ENCODE peak calls at places on chromosomes 12 and 14, in five cellular contexts. O is HCT116, V is uterus, L is brain microvascular endothelial cell, M is right cardiac atrium. N is an unnamed sample.

GRCh38 chr14:65101631-65102440 is 481 bp downstream of the MAX start:
- DNase-seq in O (no peak), V (no peak), L (no peak), M (peak), N (no peak)

GRCh38 chr14:23076785-23077408 is 18.0 kb downstream of the ACIN1 start:
- DNase-seq in O (no peak), V (no peak), L (no peak), M (no peak), N (no peak)

GRCh38 chr12:124686001-124686884 is 118.8 kb upstream of the NCOR2 start:
- DNase-seq in O (no peak), V (peak), L (peak), M (no peak), N (no peak)

GRCh38 chr14:57866199-57866755 is 385 bp upstream of the SLC35F4 start:
- DNase-seq in O (no peak), V (no peak), L (no peak), M (no peak), N (no peak)

GRCh38 chr12:114480309-114481199 is 74.6 kb upstream of the TBX5 start:
- DNase-seq in O (no peak), V (no peak), L (no peak), M (no peak), N (peak)

GRCh38 chr12:45828402-45828801 is 98.9 kb downstream of the ARID2 start:
- DNase-seq in O (no peak), V (no peak), L (no peak), M (no peak), N (no peak)

GRCh38 chr12:106226884-106227640 is 20.8 kb downstream of the CKAP4 start:
- DNase-seq in O (peak), V (peak), L (peak), M (no peak), N (no peak)

GRCh38 chr14:90795744-90796143 is 20.5 kb downstream of the TTC7B start:
- DNase-seq in O (peak), V (no peak), L (peak), M (no peak), N (peak)

GRCh38 chr12:52331833-52332232 is 10.6 kb upstream of the KRT83 start:
- DNase-seq in O (no peak), V (no peak), L (no peak), M (no peak), N (no peak)

GRCh38 chr12:96850676-96851075 is 56.4 kb upstream of the NEDD1 start:
- DNase-seq in O (no peak), V (no peak), L (no peak), M (no peak), N (no peak)

GRCh38 chr12:100234591-100235304 is 32.1 kb downstream of the DEPDC4 start:
- DNase-seq in O (peak), V (no peak), L (peak), M (no peak), N (no peak)

GRCh38 chr12:42326466-42327226 is 679 bp downstream of the PPHLN1 start:
- DNase-seq in O (no peak), V (no peak), L (peak), M (no peak), N (no peak)

GRCh38 chr14:49918709-49919108 is 25.8 kb downstream of the ARF6 start:
- DNase-seq in O (no peak), V (no peak), L (no peak), M (no peak), N (no peak)

GRCh38 chr14:76465651-76466050 is 89.7 kb downstream of the ESRRB start:
- DNase-seq in O (no peak), V (no peak), L (no peak), M (no peak), N (no peak)

GRCh38 chr12:67792185-67792584 is 143.6 kb downstream of the DYRK2 start:
- DNase-seq in O (no peak), V (no peak), L (no peak), M (no peak), N (no peak)

GRCh38 chr12:46387697-46388096 is 15.1 kb upstream of the SLC38A2 start:
- DNase-seq in O (no peak), V (no peak), L (no peak), M (no peak), N (no peak)

GRCh38 chr12:63826002-63826585 is 18.4 kb upstream of the SRGAP1 start:
- DNase-seq in O (peak), V (no peak), L (peak), M (no peak), N (no peak)

GRCh38 chr14:90168425-90169105 is 87.8 kb upstream of the PSMC1 start:
- DNase-seq in O (no peak), V (no peak), L (peak), M (no peak), N (no peak)

GRCh38 chr12:124027753-124028559 is 54.9 kb downstream of the ZNF664 start:
- DNase-seq in O (no peak), V (no peak), L (no peak), M (no peak), N (no peak)

GRCh38 chr14:23091294-23092225 is 3.4 kb downstream of the ACIN1 start:
- DNase-seq in O (no peak), V (no peak), L (no peak), M (no peak), N (no peak)

GRCh38 chr14:105474478-105475268 is at the start of gene CRIP2:
- DNase-seq in O (no peak), V (no peak), L (no peak), M (peak), N (no peak)

GRCh38 chr12:19299765-19300164 is 139.5 kb upstream of the AEBP2 start:
- DNase-seq in O (peak), V (no peak), L (peak), M (no peak), N (no peak)

GRCh38 chr12:51879102-51879501 is 8.8 kb upstream of the ANKRD33 start:
- DNase-seq in O (no peak), V (no peak), L (no peak), M (no peak), N (no peak)

GRCh38 chr14:102777711-102778615 is 714 bp downstream of the TRAF3 start:
- DNase-seq in O (no peak), V (no peak), L (peak), M (no peak), N (no peak)

GRCh38 chr14:71606064-71606463 is 326.2 kb upstream of the RGS6 start:
- DNase-seq in O (no peak), V (no peak), L (no peak), M (no peak), N (no peak)

GRCh38 chr12:130680451-130680990 is 35.6 kb downstream of the RIMBP2 start:
- DNase-seq in O (no peak), V (no peak), L (no peak), M (no peak), N (no peak)

GRCh38 chr12:4032906-4033628 is 159.9 kb upstream of the PARP11 start:
- DNase-seq in O (no peak), V (no peak), L (no peak), M (no peak), N (no peak)

GRCh38 chr14:90060965-90061848 is 587 bp upstream of the KCNK13 start:
- DNase-seq in O (no peak), V (no peak), L (no peak), M (peak), N (no peak)

GRCh38 chr14:99194736-99195135 is 77.3 kb downstream of the BCL11B start:
- DNase-seq in O (no peak), V (no peak), L (no peak), M (no peak), N (no peak)

GRCh38 chr12:5232291-5232690 is 188.6 kb downstream of the KCNA5 start:
- DNase-seq in O (no peak), V (no peak), L (no peak), M (no peak), N (no peak)

GRCh38 chr12:9730011-9730410 is 2.9 kb downstream of the CLECL1 start:
- DNase-seq in O (no peak), V (no peak), L (no peak), M (no peak), N (no peak)

GRCh38 chr12:122659579-122659978 is 43.6 kb downstream of the HCAR2 start:
- DNase-seq in O (no peak), V (no peak), L (no peak), M (peak), N (no peak)

GRCh38 chr14:89247457-89248122 is 169.4 kb downstream of the FOXN3 start:
- DNase-seq in O (no peak), V (no peak), L (no peak), M (no peak), N (no peak)

GRCh38 chr12:6426882-6427671 is 17.7 kb upstream of the CD27 start:
- DNase-seq in O (no peak), V (no peak), L (no peak), M (no peak), N (no peak)

GRCh38 chr14:68283378-68284123 is 464.0 kb downstream of the RAD51B start:
- DNase-seq in O (no peak), V (no peak), L (no peak), M (peak), N (no peak)

GRCh38 chr14:64706552-64707193 is 2.4 kb downstream of the PLEKHG3 start:
- DNase-seq in O (no peak), V (no peak), L (no peak), M (no peak), N (no peak)

GRCh38 chr12:50784501-50784900 is 20.6 kb downstream of the ATF1 start:
- DNase-seq in O (no peak), V (no peak), L (no peak), M (no peak), N (no peak)

GRCh38 chr12:50788562-50788961 is 24.7 kb downstream of the ATF1 start:
- DNase-seq in O (no peak), V (no peak), L (peak), M (no peak), N (no peak)

GRCh38 chr12:50787618-50788017 is 23.7 kb downstream of the ATF1 start:
- DNase-seq in O (no peak), V (no peak), L (no peak), M (no peak), N (no peak)

GRCh38 chr12:50785406-50785805 is 21.5 kb downstream of the ATF1 start:
- DNase-seq in O (no peak), V (no peak), L (peak), M (no peak), N (no peak)

DNA sequence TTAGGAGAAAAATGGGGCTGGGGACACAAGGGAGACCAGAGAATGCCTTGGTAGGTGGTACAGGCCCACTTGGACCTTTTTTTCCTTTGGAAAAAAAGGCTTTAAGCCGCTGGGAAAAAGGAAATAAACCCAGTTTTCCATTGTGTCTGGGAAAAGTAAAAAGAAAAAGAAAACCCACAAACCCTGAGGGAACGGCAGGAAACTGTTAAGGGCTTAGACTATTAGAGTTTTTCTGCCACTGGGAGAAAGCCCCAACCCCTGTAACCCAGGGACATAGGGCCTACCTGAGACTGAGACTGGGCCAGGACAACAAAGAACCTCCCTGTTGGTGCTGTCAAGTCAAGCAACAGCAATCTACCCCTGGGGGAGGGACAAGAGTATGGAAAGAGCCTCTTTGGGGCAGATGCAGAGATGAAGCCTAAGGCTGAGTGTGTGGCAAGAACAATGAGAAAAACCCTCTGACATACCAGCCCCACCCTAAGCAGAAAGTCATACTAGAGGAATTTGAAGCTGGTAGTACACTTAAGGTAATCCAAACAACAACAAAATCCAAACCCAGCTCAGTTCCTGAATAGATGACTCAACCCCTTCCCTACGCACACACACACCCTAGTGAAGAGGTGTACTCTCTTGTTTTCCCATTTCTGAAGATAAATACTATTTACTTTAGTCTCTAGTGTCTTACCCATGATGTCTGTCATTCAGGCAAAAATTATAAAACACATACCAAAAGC is 22.8 kb downstream of the ATF1 start:
- DNase-seq in O (peak), V (no peak), L (peak), M (no peak), N (peak)
- H3K4me3 ChIP-seq in O (peak), V (no peak), L (no peak), M (no peak), N (no peak)

GRCh38 chr12:57521475-57522018 is 1.1 kb upstream of the MBD6 start:
- DNase-seq in O (no peak), V (peak), L (no peak), M (peak), N (no peak)
- H3K4me3 ChIP-seq in O (no peak), V (peak), L (no peak), M (peak), N (peak)

DNA sequence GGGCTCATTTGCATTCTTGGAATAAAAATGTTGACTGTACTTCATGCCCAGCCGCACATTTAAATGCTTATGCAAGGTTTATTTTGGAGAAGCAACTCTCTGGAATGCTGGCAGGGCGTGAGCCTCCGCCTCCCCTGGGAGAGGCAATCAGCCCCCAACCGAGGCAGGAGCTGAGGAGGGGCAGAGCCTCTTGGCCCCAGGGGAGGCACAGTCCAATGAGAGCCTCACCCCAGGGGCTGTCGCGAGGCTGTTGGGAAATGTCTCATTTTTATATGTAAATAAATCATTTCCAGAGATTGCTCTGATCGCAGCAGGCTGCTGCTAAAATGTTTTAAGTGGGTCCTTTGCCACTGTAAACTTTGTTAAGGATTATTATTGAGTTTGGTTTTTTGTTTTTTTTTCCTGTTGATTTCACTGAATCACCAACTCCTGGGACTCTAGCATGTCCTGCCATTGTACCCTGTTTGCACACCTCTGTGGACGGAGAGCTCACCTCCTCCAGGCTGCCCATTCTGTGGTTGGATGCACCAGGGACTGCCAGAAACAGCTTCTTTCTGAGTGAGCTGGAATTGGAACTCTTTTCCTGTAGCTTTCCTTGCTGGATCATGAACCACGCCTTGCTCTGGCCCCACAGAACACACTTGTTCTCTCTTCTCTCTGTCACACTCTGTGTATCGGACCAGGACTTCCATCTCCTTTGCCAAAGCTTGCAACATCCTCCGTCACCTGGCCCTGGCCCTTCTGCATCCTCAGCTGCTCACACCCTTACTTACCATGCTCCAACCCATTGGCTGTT is 46.9 kb upstream of the FAM181A start:
- DNase-seq in O (no peak), V (peak), L (no peak), M (peak), N (no peak)
- H3K4me3 ChIP-seq in O (no peak), V (no peak), L (no peak), M (no peak), N (no peak)

DNA sequence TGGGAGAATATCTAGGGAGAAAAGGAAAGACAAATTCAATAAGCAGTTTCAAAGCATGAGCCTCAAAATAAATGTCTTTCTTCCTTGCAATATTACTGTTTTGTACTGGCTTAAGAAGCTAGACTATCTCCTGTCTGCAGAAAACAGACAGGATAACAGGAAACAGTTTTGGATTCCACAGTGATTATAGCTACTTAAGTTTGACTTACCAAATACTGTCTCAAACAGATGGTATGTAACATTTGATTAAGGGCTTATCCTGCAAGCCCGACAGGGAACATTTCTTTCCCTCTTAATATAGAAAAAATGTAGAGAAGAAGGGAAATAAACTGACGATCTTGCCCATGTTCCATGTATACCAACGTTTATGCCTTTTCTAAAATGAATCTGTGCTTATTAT is 179.9 kb upstream of the EEA1 start:
- DNase-seq in O (no peak), V (no peak), L (no peak), M (no peak), N (no peak)
- H3K4me3 ChIP-seq in O (no peak), V (no peak), L (no peak), M (no peak), N (no peak)

DNA sequence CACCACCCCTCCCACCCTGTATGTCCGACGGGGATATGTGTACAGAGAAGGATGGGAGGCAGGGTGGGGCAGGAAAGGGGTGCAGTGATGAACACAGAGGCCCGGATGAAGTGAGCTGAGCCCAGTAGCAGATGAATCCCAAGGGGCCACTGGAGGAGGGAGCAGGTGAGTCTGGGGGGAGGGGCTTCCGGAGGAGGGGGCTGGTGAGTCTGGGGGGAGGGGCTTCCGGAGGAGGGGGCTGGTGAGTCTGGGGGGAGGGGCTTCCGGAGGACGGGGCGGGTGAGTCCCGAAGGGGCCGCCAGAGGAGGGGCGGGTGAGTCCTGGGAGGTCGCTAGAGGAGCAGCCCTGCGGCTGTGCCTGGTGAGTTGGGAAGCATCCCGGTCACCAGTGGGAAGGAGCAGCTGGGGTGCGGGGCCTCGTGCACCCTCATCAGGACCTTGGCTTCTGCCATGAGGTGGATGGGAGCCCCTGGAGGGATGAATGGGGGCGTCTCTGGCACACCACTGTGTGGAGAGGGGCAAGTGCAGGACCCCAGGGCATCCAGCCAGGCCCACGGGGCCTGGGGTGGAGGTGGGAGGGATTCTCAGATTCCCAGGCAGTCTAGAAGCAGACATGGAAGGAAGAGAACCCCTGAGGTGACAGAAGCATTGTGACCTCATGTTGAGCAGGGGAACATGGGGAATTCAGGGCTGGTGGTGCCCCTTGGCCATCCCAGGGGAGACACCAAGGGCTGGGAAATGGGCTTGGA is 14.0 kb downstream of the BEGAIN start:
- DNase-seq in O (no peak), V (no peak), L (no peak), M (no peak), N (no peak)
- H3K4me3 ChIP-seq in O (no peak), V (no peak), L (no peak), M (no peak), N (no peak)

DNA sequence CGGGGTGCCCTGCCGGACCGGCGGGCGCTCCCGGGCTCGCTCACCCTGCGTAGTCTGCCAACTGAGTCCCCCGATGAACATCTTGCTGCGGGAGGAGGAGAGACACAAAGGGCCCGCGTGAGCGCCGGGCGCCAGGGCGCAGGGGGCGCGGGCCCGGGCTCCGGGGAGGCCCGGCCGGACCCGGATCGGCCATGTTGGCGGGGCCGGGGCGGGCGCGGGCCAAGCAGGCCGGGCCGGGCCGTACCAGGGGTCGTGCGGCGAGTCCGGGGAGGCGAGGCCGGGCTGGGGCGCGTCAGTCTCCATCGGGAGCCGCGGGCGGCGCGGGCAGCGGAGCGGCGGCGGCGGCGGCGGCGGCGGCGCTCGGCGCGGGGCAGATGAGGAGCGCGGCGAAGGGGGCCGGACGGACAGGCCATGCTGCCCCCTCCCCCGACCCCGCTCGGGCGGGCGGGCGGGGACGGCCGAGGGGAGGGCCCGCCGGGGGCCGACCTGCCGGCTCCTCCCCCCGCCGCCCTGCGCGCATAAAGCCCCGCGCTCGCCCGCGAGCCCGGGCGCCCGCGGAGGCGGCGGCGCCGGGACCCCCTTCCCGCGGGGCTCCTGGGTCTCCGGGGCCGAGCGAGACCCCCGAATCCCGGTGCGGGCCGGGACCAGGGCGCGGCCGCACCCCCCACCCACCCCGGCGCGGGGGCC is at the start of gene MSI1:
- DNase-seq in O (no peak), V (no peak), L (no peak), M (no peak), N (no peak)
- H3K4me3 ChIP-seq in O (peak), V (peak), L (peak), M (peak), N (peak)

GRCh38 chr12:94261119-94261518 is 112.7 kb downstream of the PLXNC1 start:
- DNase-seq in O (no peak), V (no peak), L (no peak), M (no peak), N (no peak)

GRCh38 chr12:94262228-94263010 is 114.0 kb downstream of the PLXNC1 start:
- DNase-seq in O (peak), V (peak), L (peak), M (peak), N (peak)

GRCh38 chr12:94263011-94263786 is 114.8 kb downstream of the PLXNC1 start:
- DNase-seq in O (no peak), V (no peak), L (no peak), M (peak), N (no peak)

GRCh38 chr12:94260717-94261116 is 112.3 kb downstream of the PLXNC1 start:
- DNase-seq in O (no peak), V (no peak), L (no peak), M (no peak), N (no peak)

GRCh38 chr12:94261781-94262180 is 113.4 kb downstream of the PLXNC1 start:
- DNase-seq in O (no peak), V (no peak), L (no peak), M (no peak), N (no peak)
- H3K4me3 ChIP-seq in O (peak), V (peak), L (peak), M (peak), N (peak)

N was measured in skeletal muscle cell.